ENCODE peak calls at places on chromosomes 5 and 9, in six cellular contexts. U is brain microvascular endothelial cell, Q is GM12865, K is BJ, W is RWPE2, L is choroid plexus epithelial cell. Y is an unnamed sample.

GRCh38 chr9:135186248-135187164 is 99.0 kb downstream of the OLFM1 start:
- DNase-seq in U (no peak), Q (no peak), K (no peak), W (no peak), L (no peak), Y (no peak)

GRCh38 chr5:179306191-179307005 is 38.9 kb downstream of the ADAMTS2 start:
- DNase-seq in U (no peak), Q (no peak), K (no peak), W (peak; percentile 39), L (no peak), Y (no peak)

GRCh38 chr5:180360078-180360957 is 7.2 kb upstream of the GFPT2 start:
- DNase-seq in U (no peak), Q (no peak), K (no peak), W (no peak), L (no peak), Y (no peak)

GRCh38 chr5:93117753-93118531 is 463.1 kb downstream of the NR2F1-AS1 start:
- DNase-seq in U (no peak), Q (no peak), K (no peak), W (no peak), L (peak; percentile 48), Y (no peak)

GRCh38 chr5:81513982-81514381 is 120.0 kb upstream of the ACOT12 start:
- DNase-seq in U (no peak), Q (no peak), K (no peak), W (no peak), L (peak; percentile 37), Y (no peak)

GRCh38 chr5:34656700-34657549 is 797 bp downstream of the RAI14 start:
- DNase-seq in U (no peak), Q (no peak), K (no peak), W (no peak), L (peak; percentile 33), Y (no peak)

GRCh38 chr9:130240410-130241197 is 25.0 kb upstream of the HMCN2 start:
- DNase-seq in U (peak; percentile 81), Q (peak; percentile 70), K (no peak), W (no peak), L (peak; percentile 84), Y (no peak)

GRCh38 chr5:6599739-6600138 is 33.1 kb downstream of the NSUN2 start:
- DNase-seq in U (no peak), Q (no peak), K (no peak), W (no peak), L (no peak), Y (no peak)

GRCh38 chr9:121703014-121703734 is 51.7 kb downstream of the DAB2IP start:
- DNase-seq in U (no peak), Q (no peak), K (no peak), W (no peak), L (no peak), Y (no peak)

GRCh38 chr9:89777544-89777943 is 172.7 kb downstream of the GADD45G start:
- DNase-seq in U (no peak), Q (no peak), K (no peak), W (no peak), L (no peak), Y (no peak)

GRCh38 chr5:157130933-157131332 is 11.7 kb downstream of the MED7 start:
- DNase-seq in U (peak; percentile 9), Q (peak; percentile 67), K (no peak), W (no peak), L (no peak), Y (no peak)

GRCh38 chr5:135110941-135111596 is 77.0 kb upstream of the PITX1 start:
- DNase-seq in U (no peak), Q (no peak), K (no peak), W (no peak), L (no peak), Y (no peak)

GRCh38 chr5:136159457-136159856 is 26.8 kb downstream of the SMAD5 start:
- DNase-seq in U (no peak), Q (no peak), K (no peak), W (no peak), L (peak; percentile 45), Y (no peak)

GRCh38 chr5:176819476-176819875 is 9.1 kb downstream of the UNC5A start:
- DNase-seq in U (no peak), Q (no peak), K (no peak), W (no peak), L (no peak), Y (no peak)

GRCh38 chr5:176817864-176818377 is 7.6 kb downstream of the UNC5A start:
- DNase-seq in U (no peak), Q (no peak), K (no peak), W (no peak), L (peak; percentile 13), Y (no peak)

GRCh38 chr5:176817369-176817841 is 7.0 kb downstream of the UNC5A start:
- DNase-seq in U (no peak), Q (no peak), K (no peak), W (no peak), L (no peak), Y (no peak)

GRCh38 chr5:176816791-176817272 is 6.5 kb downstream of the UNC5A start:
- DNase-seq in U (no peak), Q (no peak), K (no peak), W (no peak), L (no peak), Y (no peak)

DNA sequence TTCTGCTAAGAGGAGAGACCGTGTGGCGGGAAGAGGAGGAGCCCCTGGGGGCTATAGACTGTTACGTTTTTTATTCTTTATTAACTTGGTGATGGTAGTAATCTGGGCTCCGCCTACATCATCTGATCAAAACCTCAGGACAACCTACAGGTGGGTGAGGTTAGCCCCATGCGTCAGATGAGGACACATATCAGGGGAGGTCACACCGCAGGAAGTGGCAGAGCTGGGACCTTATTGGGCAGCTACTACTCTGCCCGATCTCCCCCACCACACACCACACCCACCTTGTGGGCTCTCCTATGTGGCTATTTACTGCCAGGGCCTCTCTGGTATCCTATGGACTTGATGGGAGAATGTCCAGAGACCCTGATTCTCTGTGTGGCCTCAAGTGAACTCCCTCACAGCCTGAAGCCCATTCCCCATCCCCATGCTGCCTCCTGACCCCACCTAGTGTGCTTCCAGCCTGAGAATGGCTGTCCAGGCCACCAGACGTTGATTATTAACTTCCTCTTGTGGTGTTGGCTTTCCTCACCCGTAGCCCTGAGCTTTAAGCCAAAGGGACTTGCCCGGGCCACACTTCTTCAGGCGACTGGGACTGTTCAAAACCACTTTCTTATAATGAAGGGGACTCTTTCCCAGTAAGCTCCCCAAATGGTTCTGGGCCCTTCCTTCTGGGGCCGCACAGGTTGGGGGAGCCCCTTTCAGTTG is 8.2 kb downstream of the UNC5A start:
- DNase-seq in U (no peak), Q (no peak), K (no peak), W (no peak), L (no peak), Y (no peak)
- H3K4me3 ChIP-seq in U (no peak overlapping the region), Q (no peak overlapping the region), K (no peak overlapping the region), W (no peak overlapping the region), L (no peak overlapping the region), Y (no peak overlapping the region)

DNA sequence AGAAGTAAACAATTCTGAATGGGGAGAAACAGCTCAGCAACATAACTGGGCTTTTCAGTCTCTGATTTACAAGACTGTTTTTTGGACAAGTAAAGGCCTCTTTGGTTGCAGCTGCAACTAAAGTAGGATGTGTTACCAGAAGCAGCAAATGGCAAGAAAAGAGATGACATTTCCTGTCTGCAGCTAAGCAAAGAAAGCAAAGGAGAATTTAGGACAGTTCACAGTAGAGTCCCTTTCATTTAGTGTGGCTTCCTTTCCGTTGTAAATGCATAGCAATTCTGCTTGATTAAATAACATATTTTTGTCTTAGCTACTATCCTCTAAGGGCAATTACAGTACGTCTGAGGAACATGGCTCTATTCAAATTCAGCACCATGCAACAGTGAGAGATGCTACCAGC is 107.9 kb downstream of the SEMA6A start:
- DNase-seq in U (no peak), Q (no peak), K (no peak), W (no peak), L (no peak), Y (no peak)
- TF ChIP-seq CTCF in U (no peak), Q (no peak), K (no peak), W (no peak), L (no peak), Y (no peak)

GRCh38 chr5:139276426-139276825 is 17.1 kb upstream of the MATR3 start:
- DNase-seq in U (no peak), Q (no peak), K (no peak), W (no peak), L (no peak), Y (no peak)
- H3K4me3 ChIP-seq in U (peak overlapping the region; percentile 38), Q (peak overlapping the region; percentile 78), K (no peak overlapping the region), W (no peak overlapping the region), L (no peak overlapping the region), Y (peak overlapping the region; percentile 89)

GRCh38 chr5:170345971-170346370 is 43.2 kb downstream of the KCNMB1 start:
- DNase-seq in U (no peak), Q (no peak), K (no peak), W (no peak), L (no peak), Y (no peak)

GRCh38 chr5:170343177-170343576 is 45.6 kb upstream of the LCP2 start:
- DNase-seq in U (no peak), Q (no peak), K (no peak), W (no peak), L (no peak), Y (no peak)

GRCh38 chr5:170353011-170353890 is 35.9 kb downstream of the KCNMB1 start:
- DNase-seq in U (no peak), Q (no peak), K (no peak), W (no peak), L (peak; percentile 15), Y (no peak)

GRCh38 chr5:170347022-170347421 is 42.1 kb downstream of the KCNMB1 start:
- DNase-seq in U (no peak), Q (no peak), K (no peak), W (no peak), L (no peak), Y (no peak)

GRCh38 chr5:170348069-170348702 is 41.0 kb downstream of the KCNMB1 start:
- DNase-seq in U (no peak), Q (no peak), K (no peak), W (no peak), L (peak; percentile 51), Y (no peak)
- TF ChIP-seq CTCF in U (peak; percentile 27), Q (no peak), K (no peak), W (no peak), L (peak; percentile 58), Y (no peak)

GRCh38 chr9:72305102-72305546 is 59.9 kb downstream of the ZFAND5 start:
- DNase-seq in U (peak; percentile 42), Q (peak; percentile 35), K (no peak), W (no peak), L (peak; percentile 98), Y (no peak)
- H3K4me3 ChIP-seq in U (peak overlapping the region; percentile 28), Q (no peak overlapping the region), K (no peak overlapping the region), W (no peak overlapping the region), L (peak overlapping the region; percentile 54), Y (no peak overlapping the region)